ENCODE peak calls at places on chromosome 21, in four cellular contexts. C is kidney glomerular epithelial cell; B is activated naive CD4-positive, alpha-beta T cell treated with anti-CD3 and anti-CD28 coated beads for 36 hours; P is foreskin fibroblast. Q is an unnamed sample.

GRCh38 chr21:39564200-39564599 is 48.5 kb upstream of the B3GALT5 start:
- DNase-seq in C (no peak), P (no peak), B (no peak), Q (no peak)

GRCh38 chr21:18772404-18772803 is 368.8 kb upstream of the TMPRSS15 start:
- DNase-seq in P (no peak), B (no peak), C (no peak), Q (peak; percentile 20)

GRCh38 chr21:37828515-37828914 is 87.7 kb downstream of the KCNJ6 start:
- DNase-seq in C (no peak), P (no peak), B (no peak), Q (no peak)

GRCh38 chr21:28636988-28637691 is 355.5 kb downstream of the LTN1 start:
- DNase-seq in P (peak; percentile 91), B (peak; percentile 59), C (peak; percentile 80), Q (peak; percentile 84)

GRCh38 chr21:38787461-38788274 is 18.1 kb upstream of the ETS2 start:
- DNase-seq in B (no peak), C (peak; percentile 89), P (no peak), Q (peak; percentile 97)

GRCh38 chr21:44686000-44686781 is 4.2 kb upstream of the KRTAP12-1 start:
- DNase-seq in C (no peak), B (peak; percentile 22), P (no peak), Q (no peak)

GRCh38 chr21:44962481-44962966 is 22.7 kb downstream of the SLX9 start:
- DNase-seq in B (no peak), P (peak; percentile 92), C (peak; percentile 96), Q (no peak)

GRCh38 chr21:31117046-31117916 is 79.0 kb upstream of the KRTAP19-8 start:
- DNase-seq in B (peak; percentile 42), C (peak; percentile 63), P (peak; percentile 80), Q (peak; percentile 12)

GRCh38 chr21:46285761-46286667 is at the start of gene YBEY:
- DNase-seq in B (peak; percentile 89), C (peak; percentile 73), P (peak; percentile 98), Q (peak; percentile 75)

GRCh38 chr21:37582613-37583012 is 216.0 kb downstream of the DYRK1A start:
- DNase-seq in B (peak; percentile 35), P (peak; percentile 78), C (peak; percentile 35), Q (peak; percentile 38)

GRCh38 chr21:35223480-35224156 is 174.5 kb upstream of the RUNX1 start:
- DNase-seq in B (no peak), P (no peak), C (no peak), Q (no peak)

GRCh38 chr21:37829043-37829442 is 87.2 kb downstream of the KCNJ6 start:
- DNase-seq in C (no peak), B (no peak), P (no peak), Q (no peak)

GRCh38 chr21:45998276-45998701 is 16.7 kb downstream of the COL6A1 start:
- DNase-seq in C (no peak), P (no peak), B (no peak), Q (no peak)

GRCh38 chr21:42172596-42173483 is 46.1 kb upstream of the ABCG1 start:
- DNase-seq in C (no peak), B (no peak), P (no peak), Q (no peak)

GRCh38 chr21:45383111-45383614 is 21.8 kb upstream of the COL18A1 start:
- DNase-seq in B (no peak), C (no peak), P (no peak), Q (no peak)

GRCh38 chr21:31901342-31901741 is 28.5 kb downstream of the HUNK start:
- DNase-seq in C (no peak), P (no peak), B (no peak), Q (no peak)

GRCh38 chr21:35195232-35195631 is 146.1 kb upstream of the RUNX1 start:
- DNase-seq in B (no peak), P (peak; percentile 38), C (no peak), Q (peak; percentile 89)

GRCh38 chr21:18451679-18452078 is 48.1 kb upstream of the TMPRSS15 start:
- DNase-seq in C (no peak), B (no peak), P (no peak), Q (no peak)